ENCODE peak calls at places on chromosome 10, in six cellular contexts. X, M, G, U, I and C are unnamed samples.
A peak's percentile ranks its signal among the peaks of the same experiment; 100 is the strongest.

GRCh38 chr10:60594476-60595051 is 183.7 kb upstream of the CDK1 start:
- DNase-seq in X (no peak), M (no peak), G (peak; percentile 19), U (no peak), I (no peak), C (no peak)

GRCh38 chr10:132560248-132560731 is 22.7 kb downstream of the INPP5A start:
- DNase-seq in X (no peak), M (no peak), G (no peak), U (peak; percentile 82), I (peak; percentile 71), C (no peak)

GRCh38 chr10:85642421-85643170 is 724.0 kb downstream of the GRID1 start:
- DNase-seq in X (peak; percentile 41), M (peak; percentile 84), G (no peak), U (no peak), I (no peak), C (no peak)

GRCh38 chr10:101207026-101207425 is 22.2 kb downstream of the LBX1 start:
- DNase-seq in X (no peak), M (no peak), G (no peak), U (no peak), I (no peak), C (no peak)

GRCh38 chr10:100158044-100158805 is 27.6 kb downstream of the ERLIN1 start:
- DNase-seq in X (no peak), M (no peak), G (no peak), U (no peak), I (no peak), C (no peak)

GRCh38 chr10:115827180-115827579 is 445.8 kb downstream of the GFRA1 start:
- DNase-seq in X (no peak), M (no peak), G (no peak), U (no peak), I (no peak), C (no peak)

GRCh38 chr10:110843031-110843430 is 28.7 kb upstream of the PDCD4 start:
- DNase-seq in X (no peak), M (no peak), G (no peak), U (peak; percentile 48), I (peak; percentile 61), C (peak; percentile 40)

GRCh38 chr10:61452229-61452651 is 941 bp downstream of the TMEM26 start:
- DNase-seq in X (no peak), M (no peak), G (peak; percentile 62), U (no peak), I (no peak), C (no peak)

GRCh38 chr10:103983367-103983911 is 16.5 kb downstream of the SLK start:
- DNase-seq in X (no peak), M (no peak), G (no peak), U (peak; percentile 56), I (no peak), C (no peak)

GRCh38 chr10:54993148-54993547 is 192.1 kb upstream of the PCDH15 start:
- DNase-seq in X (no peak), M (no peak), G (no peak), U (no peak), I (no peak), C (no peak)

GRCh38 chr10:77291596-77292505 is 345.8 kb downstream of the KCNMA1 start:
- DNase-seq in X (no peak), M (peak; percentile 2), G (no peak), U (no peak), I (peak; percentile 2), C (no peak)

GRCh38 chr10:18793951-18794350 is 134.7 kb downstream of the ARL5B start:
- DNase-seq in X (no peak), M (peak; percentile 15), G (peak; percentile 39), U (no peak), I (no peak), C (no peak)

GRCh38 chr10:70430489-70431445 is 10.7 kb downstream of the NODAL start:
- DNase-seq in X (no peak), M (no peak), G (peak; percentile 20), U (no peak), I (peak; percentile 92), C (no peak)

GRCh38 chr10:119190954-119191619 is 12.5 kb upstream of the PRDX3 start:
- DNase-seq in X (no peak), M (no peak), G (no peak), U (peak; percentile 52), I (peak; percentile 9), C (no peak)

GRCh38 chr10:61981460-61981859 is 80.0 kb downstream of the ARID5B start:
- DNase-seq in X (no peak), M (no peak), G (no peak), U (no peak), I (no peak), C (no peak)

GRCh38 chr10:22666287-22667092 is 47.9 kb downstream of the PIP4K2A start:
- DNase-seq in X (no peak), M (no peak), G (no peak), U (peak; percentile 80), I (no peak), C (peak; percentile 63)

GRCh38 chr10:5573968-5574641 is 49.3 kb downstream of the CALML3 start:
- DNase-seq in X (no peak), M (no peak), G (no peak), U (no peak), I (peak; percentile 89), C (no peak)

GRCh38 chr10:27745719-27746363 is at the start of gene MKX:
- DNase-seq in X (no peak), M (peak; percentile 69), G (peak; percentile 93), U (no peak), I (peak; percentile 87), C (no peak)

GRCh38 chr10:36181421-36181820 is 539.3 kb upstream of the FZD8 start:
- DNase-seq in X (no peak), M (no peak), G (no peak), U (no peak), I (no peak), C (no peak)